ENCODE peak calls at places on chromosomes 7 and 10, in five cellular contexts. One of them, this sample, is unnamed.

GRCh38 chr7:136023134-136023869 is 46.1 kb upstream of the MTPN start:
- DNase-seq in IMR-90: no peak
- DNase-seq in GM23248: no peak
- DNase-seq in astrocyte: no peak
- DNase-seq in fibroblast of lung: no peak
- DNase-seq in this sample: no peak

GRCh38 chr10:45502458-45502857 is 128.4 kb downstream of the ALOX5 start:
- DNase-seq in IMR-90: no peak
- DNase-seq in GM23248: no peak
- DNase-seq in astrocyte: no peak
- DNase-seq in fibroblast of lung: no peak
- DNase-seq in this sample: no peak

GRCh38 chr10:87593702-87594101 is 66.0 kb upstream of the PAPSS2 start:
- DNase-seq in IMR-90: peak
- DNase-seq in GM23248: peak
- DNase-seq in astrocyte: no peak
- DNase-seq in fibroblast of lung: no peak
- DNase-seq in this sample: no peak

GRCh38 chr7:151687523-151688235 is 168.0 kb upstream of the RHEB start:
- DNase-seq in IMR-90: peak
- DNase-seq in GM23248: peak
- DNase-seq in astrocyte: peak
- DNase-seq in fibroblast of lung: peak
- DNase-seq in this sample: peak

GRCh38 chr7:95723583-95724180 is 48.7 kb upstream of the DYNC1I1 start:
- DNase-seq in IMR-90: peak
- DNase-seq in GM23248: peak
- DNase-seq in astrocyte: peak
- DNase-seq in fibroblast of lung: peak
- DNase-seq in this sample: peak

GRCh38 chr7:24755541-24756416 is 1.5 kb downstream of the GSDME start:
- DNase-seq in IMR-90: peak
- DNase-seq in GM23248: peak
- DNase-seq in astrocyte: peak
- DNase-seq in fibroblast of lung: peak
- DNase-seq in this sample: no peak

GRCh38 chr10:23917251-23917908 is 291.6 kb upstream of the KIAA1217 start:
- DNase-seq in IMR-90: no peak
- DNase-seq in GM23248: no peak
- DNase-seq in astrocyte: no peak
- DNase-seq in fibroblast of lung: no peak
- DNase-seq in this sample: no peak

GRCh38 chr10:98963608-98964007 is 272.0 kb downstream of the HPSE2 start:
- DNase-seq in IMR-90: peak
- DNase-seq in GM23248: no peak
- DNase-seq in astrocyte: no peak
- DNase-seq in fibroblast of lung: peak
- DNase-seq in this sample: no peak

GRCh38 chr7:120170849-120171248 is 102.1 kb upstream of the KCND2 start:
- DNase-seq in IMR-90: peak
- DNase-seq in GM23248: peak
- DNase-seq in astrocyte: peak
- DNase-seq in fibroblast of lung: peak
- DNase-seq in this sample: no peak

GRCh38 chr7:151038951-151039849 is 9.1 kb upstream of the ASIC3 start:
- DNase-seq in IMR-90: peak
- DNase-seq in GM23248: peak
- DNase-seq in astrocyte: peak
- DNase-seq in fibroblast of lung: peak
- DNase-seq in this sample: peak

DNA sequence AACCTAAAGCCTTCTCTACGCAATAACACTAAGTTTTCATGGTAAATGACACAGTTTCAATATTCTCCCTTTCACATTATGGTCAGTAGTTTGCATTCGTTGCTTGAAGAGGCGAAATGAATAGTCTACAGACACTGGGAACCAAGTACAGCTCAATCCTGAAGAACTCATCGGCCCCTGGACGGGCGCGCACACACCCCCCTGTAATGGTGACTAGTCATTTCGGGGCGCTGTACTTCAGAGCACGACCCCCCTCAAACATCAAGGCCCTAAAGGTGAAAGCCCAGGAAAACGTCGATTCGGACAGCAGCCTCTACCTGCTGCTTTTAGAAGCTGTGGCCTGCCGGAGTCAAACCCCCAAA is 1.0 kb downstream of the NT5C2 start:
- DNase-seq in IMR-90: no peak
- DNase-seq in GM23248: peak
- DNase-seq in astrocyte: no peak
- DNase-seq in fibroblast of lung: no peak
- DNase-seq in this sample: no peak
- H2AFZ ChIP-seq in IMR-90: peak
- H2AFZ ChIP-seq in GM23248: peak
- H2AFZ ChIP-seq in astrocyte: peak
- H2AFZ ChIP-seq in fibroblast of lung: no peak
- H2AFZ ChIP-seq in this sample: no peak

DNA sequence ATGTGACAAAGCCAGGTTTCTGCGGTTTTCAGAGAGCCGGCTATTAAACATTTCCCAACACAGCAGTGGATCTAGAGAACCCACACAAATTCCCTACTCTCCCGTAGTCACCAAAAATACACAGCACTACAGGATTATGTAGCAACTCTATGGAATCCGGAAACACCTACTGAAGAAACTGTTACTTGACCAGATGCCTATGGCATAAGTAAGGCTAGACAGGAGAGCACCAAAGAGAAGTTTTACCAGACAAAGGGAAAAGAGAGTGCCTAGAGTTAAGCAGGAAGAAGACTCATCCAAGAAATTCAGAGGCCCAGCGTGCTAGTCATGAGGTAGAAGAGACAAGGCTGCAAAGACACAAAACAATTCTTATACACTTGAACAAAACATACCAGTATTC is 321.1 kb downstream of the PARD3 start:
- DNase-seq in IMR-90: peak
- DNase-seq in GM23248: peak
- DNase-seq in astrocyte: peak
- DNase-seq in fibroblast of lung: peak
- DNase-seq in this sample: peak
- H2AFZ ChIP-seq in IMR-90: no peak
- H2AFZ ChIP-seq in GM23248: no peak
- H2AFZ ChIP-seq in astrocyte: no peak
- H2AFZ ChIP-seq in fibroblast of lung: no peak
- H2AFZ ChIP-seq in this sample: no peak

GRCh38 chr10:89478739-89479116 is 56.7 kb downstream of the SLC16A12 start:
- DNase-seq in IMR-90: peak
- DNase-seq in GM23248: peak
- DNase-seq in astrocyte: peak
- DNase-seq in fibroblast of lung: peak
- DNase-seq in this sample: no peak
- H2AFZ ChIP-seq in IMR-90: no peak
- H2AFZ ChIP-seq in GM23248: no peak
- H2AFZ ChIP-seq in astrocyte: no peak
- H2AFZ ChIP-seq in fibroblast of lung: no peak
- H2AFZ ChIP-seq in this sample: no peak

GRCh38 chr10:71648595-71649320 is 70.8 kb downstream of the C10orf105 start:
- DNase-seq in IMR-90: no peak
- DNase-seq in GM23248: no peak
- DNase-seq in astrocyte: no peak
- DNase-seq in fibroblast of lung: no peak
- DNase-seq in this sample: no peak
- H2AFZ ChIP-seq in IMR-90: no peak
- H2AFZ ChIP-seq in GM23248: no peak
- H2AFZ ChIP-seq in astrocyte: no peak
- H2AFZ ChIP-seq in fibroblast of lung: no peak
- H2AFZ ChIP-seq in this sample: no peak

GRCh38 chr10:93199221-93199681 is 125.6 kb downstream of the CYP26A1 start:
- DNase-seq in IMR-90: peak
- DNase-seq in GM23248: peak
- DNase-seq in astrocyte: peak
- DNase-seq in fibroblast of lung: peak
- DNase-seq in this sample: peak
- H2AFZ ChIP-seq in IMR-90: peak
- H2AFZ ChIP-seq in GM23248: peak
- H2AFZ ChIP-seq in astrocyte: peak
- H2AFZ ChIP-seq in fibroblast of lung: peak
- H2AFZ ChIP-seq in this sample: no peak

GRCh38 chr10:30758341-30758740 is 128.8 kb upstream of the LYZL2 start:
- DNase-seq in IMR-90: peak
- DNase-seq in GM23248: peak
- DNase-seq in astrocyte: peak
- DNase-seq in fibroblast of lung: peak
- DNase-seq in this sample: no peak
- H2AFZ ChIP-seq in IMR-90: peak
- H2AFZ ChIP-seq in GM23248: peak
- H2AFZ ChIP-seq in astrocyte: no peak
- H2AFZ ChIP-seq in fibroblast of lung: no peak
- H2AFZ ChIP-seq in this sample: no peak

This sample was measured in PC-9.